ENCODE peak calls at places on chromosomes 6 and 20, in four cellular contexts. H is HepG2, A is GM12878, I is SK-N-SH. Y is an unnamed sample. For H3K79me2, the result is how much of the 10 kb centered on the place peaks cover.

GRCh38 chr6:136371951-136372350 is 82.3 kb upstream of the BCLAF1 start:
- DNase-seq in H (no peak), A (no peak), I (no peak), Y (no peak)

GRCh38 chr20:38706482-38706881 is 17.8 kb upstream of the SLC32A1 start:
- DNase-seq in H (no peak), I (peak), A (no peak), Y (peak)

GRCh38 chr6:23173231-23173630 is 603.9 kb downstream of the HDGFL1 start:
- DNase-seq in H (no peak), A (no peak), I (no peak), Y (no peak)

GRCh38 chr6:124888581-124889371 is 73.5 kb upstream of the RNF217 start:
- DNase-seq in H (no peak), I (no peak), A (no peak), Y (no peak)

GRCh38 chr20:20299904-20300303 is 68.0 kb upstream of the INSM1 start:
- DNase-seq in H (no peak), A (no peak), I (no peak), Y (no peak)

GRCh38 chr6:33863084-33863483 is 59.3 kb upstream of the MLN start:
- DNase-seq in A (no peak), I (no peak), H (no peak), Y (no peak)

GRCh38 chr6:108247965-108248536 is 12.8 kb downstream of the SNX3 start:
- DNase-seq in A (no peak), H (no peak), I (peak), Y (no peak)

GRCh38 chr6:163335671-163336545 is 78.6 kb upstream of the QKI start:
- DNase-seq in I (no peak), A (no peak), H (no peak), Y (peak)

GRCh38 chr20:10501377-10501776 is 66.3 kb downstream of the SLX4IP start:
- DNase-seq in I (no peak), H (no peak), A (no peak), Y (peak)

GRCh38 chr6:27293436-27294152 is 18.5 kb downstream of the POM121L2 start:
- DNase-seq in H (peak), I (no peak), A (no peak), Y (peak)

GRCh38 chr6:160789263-160790027 is 87.4 kb downstream of the PLG start:
- DNase-seq in I (no peak), A (peak), H (no peak), Y (no peak)

GRCh38 chr6:132797975-132798819 is at the start of gene SLC18B1:
- DNase-seq in H (peak), I (peak), A (no peak), Y (peak)

GRCh38 chr6:125307964-125308615 is 6.3 kb upstream of the HDDC2 start:
- DNase-seq in H (no peak), A (no peak), I (no peak), Y (no peak)

GRCh38 chr20:10467985-10468845 is 33.1 kb downstream of the SLX4IP start:
- DNase-seq in A (no peak), H (no peak), I (no peak), Y (no peak)

GRCh38 chr6:36353411-36353915 is 16.8 kb upstream of the BNIP5 start:
- DNase-seq in I (no peak), A (no peak), H (no peak), Y (no peak)

DNA sequence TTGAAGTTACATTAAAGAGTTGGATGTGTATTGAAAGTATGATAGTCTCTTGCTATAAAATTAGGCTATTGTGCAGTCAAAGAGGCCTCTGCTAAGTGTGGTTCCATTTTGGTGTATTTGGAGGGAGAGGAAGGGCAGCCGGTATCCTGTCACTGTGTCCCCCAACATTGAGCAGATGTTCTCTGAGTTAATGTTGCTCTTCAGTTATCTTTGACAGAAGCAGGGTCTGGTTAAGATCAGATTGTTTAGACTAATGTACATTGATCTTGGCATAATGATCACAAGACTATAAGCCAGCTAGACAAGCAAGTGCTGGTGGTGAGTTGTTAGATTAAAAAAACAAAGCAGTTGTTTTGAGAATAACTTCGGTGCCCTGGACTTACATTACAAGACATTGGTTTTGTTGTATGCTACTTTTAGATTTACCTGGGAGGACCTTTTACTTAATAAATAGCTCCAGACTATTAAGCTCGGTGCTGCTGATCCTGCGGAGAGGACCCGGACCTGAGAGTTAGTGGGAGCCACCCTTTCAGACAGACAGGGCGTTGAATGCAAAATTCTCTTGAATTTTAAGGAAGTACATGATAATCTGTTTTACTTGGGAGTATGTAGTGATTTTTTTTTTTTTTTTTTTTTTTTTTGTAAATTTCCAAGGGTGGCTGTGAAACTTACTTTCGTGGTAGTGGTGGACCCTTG is 97.8 kb downstream of the JARID2 start:
- DNase-seq in I (peak), A (no peak), H (no peak), Y (no peak)
- H3K79me2 ChIP-seq in I (under half), A (half or more), H (under half), Y (half or more)

GRCh38 chr6:56767892-56768531 is 125.3 kb upstream of the DST start:
- DNase-seq in I (no peak), A (no peak), H (no peak), Y (peak)
- TF ChIP-seq CTCF in I (peak), A (peak), H (no peak), Y (peak)

DNA sequence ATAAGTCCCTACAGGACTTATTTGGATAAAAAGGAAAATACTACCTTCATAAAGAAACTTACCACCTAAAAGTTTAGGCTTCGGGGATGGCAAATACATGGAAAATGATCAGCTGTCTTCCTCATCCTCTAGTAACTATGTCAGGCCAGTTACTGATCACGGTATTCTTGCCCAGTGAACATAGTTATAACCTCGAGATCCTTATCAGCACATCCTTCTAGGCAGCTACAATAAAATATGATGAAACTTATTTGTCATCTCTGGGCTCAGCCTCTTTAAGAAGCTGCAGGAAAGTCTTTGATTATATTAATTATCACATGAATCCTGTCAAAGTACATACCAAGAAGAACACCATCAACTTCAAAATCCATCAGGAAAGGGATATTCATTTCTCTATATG is 41.8 kb downstream of the SF3B5 start:
- DNase-seq in I (no peak), A (no peak), H (no peak), Y (no peak)
- TF ChIP-seq REST in I (no peak), A (no peak), H (no peak), Y (no peak)

GRCh38 chr6:119467478-119468081 is 118.0 kb upstream of the MAN1A1 start:
- DNase-seq in I (no peak), H (no peak), A (no peak), Y (no peak)
- H3K79me2 ChIP-seq in I (under half), H (under half), A (under half), Y (under half)

GRCh38 chr20:45406260-45407066 is 1.6 kb upstream of the DBNDD2 start:
- DNase-seq in H (no peak), A (no peak), I (peak), Y (peak)
- TF ChIP-seq CTCF in H (peak), A (no peak), I (no peak), Y (no peak)